ENCODE peak calls at places on chromosomes 1 and 21, in four cellular contexts. W, Y, G and Q are unnamed samples.

GRCh38 chr1:212124891-212125582 is 89.5 kb downstream of the DTL start:
- DNase-seq in Y (no peak), W (no peak), G (no peak), Q (no peak)

GRCh38 chr1:246579818-246580217 is 13.6 kb downstream of the CNST start:
- DNase-seq in W (no peak), Y (no peak), G (no peak), Q (no peak)

GRCh38 chr1:198123146-198123545 is 33.7 kb upstream of the NEK7 start:
- DNase-seq in G (no peak), W (no peak), Y (no peak), Q (no peak)

GRCh38 chr1:185432943-185433342 is 115.9 kb upstream of the IVNS1ABP start:
- DNase-seq in Y (no peak), G (no peak), W (no peak), Q (no peak)

GRCh38 chr1:87208936-87209335 is 119.7 kb upstream of the LMO4 start:
- DNase-seq in W (no peak), G (no peak), Y (no peak), Q (no peak)

GRCh38 chr1:61642475-61643232 is 82.3 kb downstream of the TM2D1 start:
- DNase-seq in G (no peak), Y (no peak), W (no peak), Q (no peak)

GRCh38 chr1:24713176-24713575 is 32.1 kb upstream of the CLIC4 start:
- DNase-seq in G (no peak), W (no peak), Y (no peak), Q (no peak)

GRCh38 chr1:205582046-205582445 is 49.8 kb downstream of the ELK4 start:
- DNase-seq in Y (no peak), W (no peak), G (no peak), Q (peak; percentile 16)

GRCh38 chr1:41538741-41539415 is 54.4 kb upstream of the EDN2 start:
- DNase-seq in Y (no peak), G (no peak), W (no peak), Q (no peak)

GRCh38 chr21:44706026-44706705 is 5.2 kb downstream of the TSPEAR start:
- DNase-seq in G (no peak), Y (no peak), W (peak; percentile 10), Q (no peak)

GRCh38 chr1:5967351-5968160 is 24.7 kb downstream of the NPHP4 start:
- DNase-seq in G (no peak), Y (no peak), W (peak; percentile 53), Q (no peak)

GRCh38 chr1:78540056-78540455 is 49.3 kb downstream of the PTGFR start:
- DNase-seq in Y (no peak), W (no peak), G (no peak), Q (no peak)

GRCh38 chr1:53781654-53782053 is 42.7 kb upstream of the GLIS1 start:
- DNase-seq in Y (no peak), W (no peak), G (no peak), Q (no peak)

GRCh38 chr1:66223681-66224080 is 310.3 kb upstream of the SGIP1 start:
- DNase-seq in Y (no peak), G (no peak), W (no peak), Q (no peak)

GRCh38 chr1:78587213-78587612 is 33.0 kb upstream of the IFI44L start:
- DNase-seq in Y (no peak), W (no peak), G (no peak), Q (no peak)

GRCh38 chr21:37829043-37829442 is 87.2 kb downstream of the KCNJ6 start:
- DNase-seq in W (no peak), G (no peak), Y (no peak), Q (no peak)

GRCh38 chr1:26145041-26145959 is 13.6 kb upstream of the FAM110D start:
- DNase-seq in W (peak; percentile 81), G (no peak), Y (peak; percentile 86), Q (peak; percentile 80)

GRCh38 chr1:26703466-26703865 is 7.7 kb downstream of the ARID1A start:
- DNase-seq in W (no peak), Y (no peak), G (no peak), Q (no peak)

GRCh38 chr1:97603776-97604175 is 317.1 kb downstream of the DPYD start:
- DNase-seq in G (no peak), W (no peak), Y (no peak), Q (no peak)

GRCh38 chr1:66095190-66095589 is 302.5 kb downstream of the PDE4B start:
- DNase-seq in Y (no peak), G (no peak), W (no peak), Q (no peak)

GRCh38 chr1:8047112-8047511 is 21.0 kb upstream of the ERRFI1 start:
- DNase-seq in Y (no peak), G (no peak), W (no peak), Q (no peak)

GRCh38 chr1:88029899-88030298 is 654.2 kb upstream of the PKN2 start:
- DNase-seq in W (no peak), Y (no peak), G (no peak), Q (no peak)

GRCh38 chr1:92201973-92202372 is 15.7 kb upstream of the C1orf146 start:
- DNase-seq in G (no peak), Y (no peak), W (no peak), Q (no peak)

GRCh38 chr1:1371741-1372711 is 3.0 kb downstream of the AURKAIP1 start:
- DNase-seq in Y (peak; percentile 83), W (peak; percentile 93), G (no peak), Q (peak; percentile 47)
- TF ChIP-seq NFIC in Y (no peak), W (no peak), G (no peak), Q (no peak)

GRCh38 chr1:21575351-21575942 is 66.2 kb downstream of the ALPL start:
- DNase-seq in W (no peak), Y (no peak), G (no peak), Q (no peak)

GRCh38 chr1:21576031-21576797 is 67.0 kb downstream of the ALPL start:
- DNase-seq in W (no peak), Y (no peak), G (no peak), Q (no peak)

GRCh38 chr1:21573971-21574458 is 64.8 kb downstream of the ALPL start:
- DNase-seq in W (peak; percentile 85), G (no peak), Y (peak; percentile 60), Q (peak; percentile 67)

GRCh38 chr1:21573475-21573874 is 64.3 kb downstream of the ALPL start:
- DNase-seq in Y (no peak), G (no peak), W (no peak), Q (no peak)

GRCh38 chr1:21574464-21575151 is 65.4 kb downstream of the ALPL start:
- DNase-seq in Y (peak; percentile 59), W (no peak), G (no peak), Q (peak; percentile 20)
- TF ChIP-seq EP300 in Y (no peak), W (no peak), G (no peak), Q (no peak)

DNA sequence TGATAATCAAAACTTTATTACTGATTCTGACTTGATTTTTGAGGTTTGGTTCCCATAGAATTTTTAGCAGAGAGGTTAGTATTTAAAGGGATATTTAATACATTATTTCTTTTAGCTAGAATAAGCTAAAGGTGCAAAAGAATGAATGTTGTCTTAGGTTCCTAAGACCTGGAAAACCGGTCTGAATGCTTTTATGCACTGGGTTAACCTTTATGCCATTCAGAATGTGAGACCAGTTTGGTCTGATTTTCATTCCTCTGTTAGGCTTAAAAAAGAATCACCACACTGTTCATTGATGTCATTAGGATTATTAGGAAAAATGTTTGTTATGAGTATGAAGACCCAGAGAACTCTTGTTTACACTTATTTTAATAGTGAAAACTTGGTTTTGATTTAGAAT is 30.1 kb downstream of the RAP1A start:
- DNase-seq in G (no peak), W (no peak), Y (no peak), Q (no peak)
- TF ChIP-seq NFIC in G (no peak), W (no peak), Y (no peak), Q (no peak)

DNA sequence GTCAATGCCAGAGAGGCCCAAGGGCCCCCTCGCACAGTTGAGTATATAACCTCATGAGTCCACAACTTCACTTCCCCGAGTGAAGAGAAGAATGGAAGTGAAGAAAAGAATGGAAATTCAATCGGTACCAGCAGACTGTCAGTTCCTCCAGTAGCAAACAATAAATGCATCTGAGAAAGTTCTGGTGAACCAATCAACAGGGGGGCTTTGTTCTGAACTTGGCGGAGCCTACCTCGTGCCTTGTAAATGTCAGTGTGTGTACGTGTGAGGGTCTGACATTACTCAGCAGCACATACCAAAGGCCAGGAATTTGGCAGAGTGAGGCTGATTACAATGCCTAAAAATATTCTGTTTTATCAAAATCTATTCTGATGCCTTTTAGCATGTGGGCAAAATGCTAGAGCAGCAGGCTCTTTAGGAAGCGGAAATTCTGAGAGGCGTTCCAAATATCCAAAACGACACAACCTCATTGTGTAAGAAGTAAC is 238.5 kb downstream of the LTN1 start:
- DNase-seq in Y (no peak), W (no peak), G (no peak), Q (no peak)
- TF ChIP-seq EP300 in Y (no peak), W (peak; percentile 82), G (no peak), Q (no peak)

GRCh38 chr1:207824691-207825090 is 72.8 kb downstream of the CD46 start:
- DNase-seq in W (no peak), G (peak; percentile 35), Y (no peak), Q (no peak)

GRCh38 chr1:207825296-207825695 is 73.4 kb downstream of the CD46 start:
- DNase-seq in G (no peak), Y (no peak), W (no peak), Q (no peak)

GRCh38 chr1:207827488-207827830 is 75.6 kb downstream of the CD46 start:
- DNase-seq in W (no peak), G (no peak), Y (no peak), Q (no peak)

GRCh38 chr1:207826557-207827487 is 75.0 kb downstream of the CD46 start:
- DNase-seq in G (no peak), W (no peak), Y (no peak), Q (peak; percentile 90)

GRCh38 chr1:207825719-207826556 is 74.1 kb downstream of the CD46 start:
- DNase-seq in G (peak; percentile 98), Y (peak; percentile 55), W (no peak), Q (peak; percentile 10)
- TF ChIP-seq NFIC in G (peak; percentile 74), Y (peak; percentile 23), W (no peak), Q (no peak)

GRCh38 chr1:46133181-46133658 is 791 bp upstream of the PIK3R3 start:
- DNase-seq in W (peak; percentile 79), Y (peak; percentile 83), G (no peak), Q (no peak)
- TF ChIP-seq EP300 in W (no peak), Y (no peak), G (no peak), Q (no peak)

DNA sequence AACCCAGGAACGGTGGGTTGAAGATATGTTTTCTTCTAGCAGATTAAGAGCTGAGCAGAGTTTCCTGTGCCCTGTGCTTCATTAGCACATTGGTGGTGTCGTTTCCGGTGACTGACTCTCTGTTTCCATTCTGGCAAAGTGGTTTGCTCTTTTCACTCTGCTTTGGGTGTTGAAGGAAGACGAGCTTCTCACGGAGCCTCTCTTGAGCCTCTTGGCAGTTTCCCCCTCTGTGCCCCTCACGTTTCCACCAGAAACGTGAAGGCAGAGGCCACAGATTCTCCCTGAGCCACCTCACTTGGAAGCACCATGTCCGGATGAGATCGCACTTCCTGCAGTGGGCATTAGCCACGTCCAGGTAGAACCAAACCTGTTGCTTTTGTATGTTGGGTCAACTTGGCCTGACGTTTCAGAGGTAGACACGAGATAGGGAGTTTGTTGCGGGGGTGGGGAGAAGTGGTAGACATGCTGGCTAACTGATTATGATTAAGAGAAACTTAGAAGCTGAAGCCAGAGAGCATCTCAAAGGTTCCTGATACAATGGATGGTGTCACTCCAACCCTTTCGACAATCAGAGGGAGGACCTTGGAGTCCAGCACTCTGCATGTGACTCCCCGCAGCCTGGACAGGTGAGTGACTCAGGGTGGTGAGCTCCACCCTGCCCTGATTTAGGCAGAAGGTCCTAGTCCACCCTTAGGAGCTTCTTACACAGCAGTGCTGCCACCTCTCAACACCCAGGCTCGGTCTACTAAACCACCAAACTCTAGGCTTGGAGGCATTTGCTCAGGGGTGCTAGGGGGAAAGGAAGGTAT is at the start of gene LAX1:
- DNase-seq in G (peak; percentile 77), Y (no peak), W (no peak), Q (no peak)
- TF ChIP-seq NFIC in G (peak; percentile 57), Y (no peak), W (no peak), Q (no peak)